ENCODE peak calls at places on chromosomes 13 and 19, in six cellular contexts. One of them, this sample, is unnamed.

GRCh38 chr19:16111909-16112752 is 442 bp downstream of the RAB8A start:
- DNase-seq in CD4-positive, alpha-beta memory T cell: no peak
- DNase-seq in IMR-90: no peak
- DNase-seq in CD8-positive, alpha-beta T cell: no peak
- DNase-seq in cardiac muscle cell: no peak
- DNase-seq in Peyer's patch: no peak
- DNase-seq in this sample: no peak

GRCh38 chr13:107271226-107271625 is 703.3 kb upstream of the ARGLU1 start:
- DNase-seq in cardiac muscle cell: peak; percentile 79
- DNase-seq in Peyer's patch: no peak
- DNase-seq in CD4-positive, alpha-beta memory T cell: no peak
- DNase-seq in CD8-positive, alpha-beta T cell: no peak
- DNase-seq in IMR-90: peak; percentile 50
- DNase-seq in this sample: no peak

GRCh38 chr13:33172911-33173310 is 112.6 kb downstream of the STARD13 start:
- DNase-seq in CD4-positive, alpha-beta memory T cell: no peak
- DNase-seq in cardiac muscle cell: no peak
- DNase-seq in CD8-positive, alpha-beta T cell: no peak
- DNase-seq in IMR-90: no peak
- DNase-seq in Peyer's patch: no peak
- DNase-seq in this sample: no peak

GRCh38 chr19:29741776-29742175 is 26.7 kb upstream of the C19orf12 start:
- DNase-seq in cardiac muscle cell: no peak
- DNase-seq in Peyer's patch: no peak
- DNase-seq in CD8-positive, alpha-beta T cell: no peak
- DNase-seq in IMR-90: no peak
- DNase-seq in CD4-positive, alpha-beta memory T cell: no peak
- DNase-seq in this sample: no peak

GRCh38 chr13:29683041-29683440 is 87.6 kb upstream of the SLC7A1 start:
- DNase-seq in IMR-90: no peak
- DNase-seq in CD4-positive, alpha-beta memory T cell: no peak
- DNase-seq in Peyer's patch: no peak
- DNase-seq in cardiac muscle cell: no peak
- DNase-seq in CD8-positive, alpha-beta T cell: no peak
- DNase-seq in this sample: no peak

GRCh38 chr13:38814331-38814730 is 127.5 kb downstream of the FREM2 start:
- DNase-seq in cardiac muscle cell: no peak
- DNase-seq in CD4-positive, alpha-beta memory T cell: no peak
- DNase-seq in Peyer's patch: no peak
- DNase-seq in CD8-positive, alpha-beta T cell: no peak
- DNase-seq in IMR-90: no peak
- DNase-seq in this sample: no peak

GRCh38 chr19:48509467-48510194 is 2.0 kb downstream of the LMTK3 start:
- DNase-seq in CD8-positive, alpha-beta T cell: no peak
- DNase-seq in Peyer's patch: no peak
- DNase-seq in CD4-positive, alpha-beta memory T cell: no peak
- DNase-seq in IMR-90: no peak
- DNase-seq in cardiac muscle cell: no peak
- DNase-seq in this sample: no peak

GRCh38 chr13:102128216-102128800 is 273.5 kb downstream of the FGF14 start:
- DNase-seq in cardiac muscle cell: no peak
- DNase-seq in CD8-positive, alpha-beta T cell: no peak
- DNase-seq in IMR-90: peak; percentile 42
- DNase-seq in Peyer's patch: no peak
- DNase-seq in CD4-positive, alpha-beta memory T cell: no peak
- DNase-seq in this sample: no peak

GRCh38 chr13:21060063-21060826 is 1.1 kb downstream of the LATS2 start:
- DNase-seq in cardiac muscle cell: peak; percentile 63
- DNase-seq in IMR-90: peak; percentile 51
- DNase-seq in Peyer's patch: no peak
- DNase-seq in CD8-positive, alpha-beta T cell: no peak
- DNase-seq in CD4-positive, alpha-beta memory T cell: no peak
- DNase-seq in this sample: no peak

GRCh38 chr19:15498156-15498858 is 10.0 kb upstream of the CYP4F22 start:
- DNase-seq in cardiac muscle cell: no peak
- DNase-seq in Peyer's patch: no peak
- DNase-seq in CD8-positive, alpha-beta T cell: no peak
- DNase-seq in CD4-positive, alpha-beta memory T cell: no peak
- DNase-seq in IMR-90: no peak
- DNase-seq in this sample: no peak

GRCh38 chr19:31350693-31351211 is 1.5 kb upstream of the TSHZ3 start:
- DNase-seq in Peyer's patch: peak; percentile 59
- DNase-seq in CD8-positive, alpha-beta T cell: no peak
- DNase-seq in CD4-positive, alpha-beta memory T cell: no peak
- DNase-seq in cardiac muscle cell: peak; percentile 66
- DNase-seq in IMR-90: peak; percentile 56
- DNase-seq in this sample: no peak

GRCh38 chr13:103788061-103788652 is 721.9 kb upstream of the SLC10A2 start:
- DNase-seq in IMR-90: no peak
- DNase-seq in Peyer's patch: no peak
- DNase-seq in CD4-positive, alpha-beta memory T cell: no peak
- DNase-seq in cardiac muscle cell: no peak
- DNase-seq in CD8-positive, alpha-beta T cell: no peak
- DNase-seq in this sample: no peak

GRCh38 chr19:4749870-4750269 is 26.2 kb upstream of the DPP9 start:
- DNase-seq in CD4-positive, alpha-beta memory T cell: no peak
- DNase-seq in Peyer's patch: no peak
- DNase-seq in IMR-90: no peak
- DNase-seq in CD8-positive, alpha-beta T cell: no peak
- DNase-seq in cardiac muscle cell: no peak
- DNase-seq in this sample: no peak

GRCh38 chr13:26663801-26664200 is 96.8 kb downstream of the GPR12 start:
- DNase-seq in CD8-positive, alpha-beta T cell: no peak
- DNase-seq in CD4-positive, alpha-beta memory T cell: no peak
- DNase-seq in cardiac muscle cell: no peak
- DNase-seq in Peyer's patch: no peak
- DNase-seq in IMR-90: no peak
- DNase-seq in this sample: no peak

GRCh38 chr19:22893855-22894270 is 61.8 kb downstream of the ZNF723 start:
- DNase-seq in CD4-positive, alpha-beta memory T cell: no peak
- DNase-seq in CD8-positive, alpha-beta T cell: no peak
- DNase-seq in IMR-90: no peak
- DNase-seq in cardiac muscle cell: no peak
- DNase-seq in Peyer's patch: no peak
- DNase-seq in this sample: no peak

GRCh38 chr19:50779504-50780457 is 9.5 kb downstream of the GPR32 start:
- DNase-seq in CD4-positive, alpha-beta memory T cell: no peak
- DNase-seq in IMR-90: no peak
- DNase-seq in cardiac muscle cell: no peak
- DNase-seq in Peyer's patch: no peak
- DNase-seq in CD8-positive, alpha-beta T cell: no peak
- DNase-seq in this sample: no peak

GRCh38 chr19:47444388-47444821 is 25.1 kb upstream of the MEIS3 start:
- DNase-seq in CD8-positive, alpha-beta T cell: peak; percentile 57
- DNase-seq in CD4-positive, alpha-beta memory T cell: peak; percentile 57
- DNase-seq in cardiac muscle cell: no peak
- DNase-seq in IMR-90: no peak
- DNase-seq in Peyer's patch: no peak
- DNase-seq in this sample: no peak

GRCh38 chr19:39867133-39867532 is 21.0 kb upstream of the FBL start:
- DNase-seq in IMR-90: no peak
- DNase-seq in cardiac muscle cell: no peak
- DNase-seq in Peyer's patch: no peak
- DNase-seq in CD8-positive, alpha-beta T cell: no peak
- DNase-seq in CD4-positive, alpha-beta memory T cell: no peak
- DNase-seq in this sample: no peak

GRCh38 chr13:100890645-100891044 is 216.1 kb upstream of the TMTC4 start:
- DNase-seq in IMR-90: no peak
- DNase-seq in Peyer's patch: no peak
- DNase-seq in CD8-positive, alpha-beta T cell: no peak
- DNase-seq in cardiac muscle cell: no peak
- DNase-seq in CD4-positive, alpha-beta memory T cell: no peak
- DNase-seq in this sample: no peak

GRCh38 chr13:32443111-32443510 is 15.2 kb upstream of the N4BP2L1 start:
- DNase-seq in cardiac muscle cell: peak; percentile 17
- DNase-seq in Peyer's patch: no peak
- DNase-seq in CD8-positive, alpha-beta T cell: peak; percentile 53
- DNase-seq in IMR-90: peak; percentile 23
- DNase-seq in CD4-positive, alpha-beta memory T cell: peak; percentile 41
- DNase-seq in this sample: no peak

GRCh38 chr19:3604987-3605343 is 1.7 kb downstream of the TBXA2R start:
- DNase-seq in Peyer's patch: no peak
- DNase-seq in CD8-positive, alpha-beta T cell: peak; percentile 66
- DNase-seq in CD4-positive, alpha-beta memory T cell: no peak
- DNase-seq in cardiac muscle cell: no peak
- DNase-seq in IMR-90: no peak
- DNase-seq in this sample: no peak

GRCh38 chr13:110015253-110015652 is 228.9 kb upstream of the IRS2 start:
- DNase-seq in CD4-positive, alpha-beta memory T cell: no peak
- DNase-seq in cardiac muscle cell: peak; percentile 6
- DNase-seq in IMR-90: peak; percentile 43
- DNase-seq in Peyer's patch: no peak
- DNase-seq in CD8-positive, alpha-beta T cell: no peak
- DNase-seq in this sample: no peak

GRCh38 chr19:36417752-36418286 is 625 bp downstream of the ZFP82 start:
- DNase-seq in cardiac muscle cell: no peak
- DNase-seq in Peyer's patch: no peak
- DNase-seq in CD4-positive, alpha-beta memory T cell: no peak
- DNase-seq in CD8-positive, alpha-beta T cell: no peak
- DNase-seq in IMR-90: no peak
- DNase-seq in this sample: no peak

GRCh38 chr13:20848203-20848602 is 54.3 kb downstream of the XPO4 start:
- DNase-seq in cardiac muscle cell: no peak
- DNase-seq in CD4-positive, alpha-beta memory T cell: no peak
- DNase-seq in CD8-positive, alpha-beta T cell: no peak
- DNase-seq in IMR-90: no peak
- DNase-seq in Peyer's patch: no peak
- DNase-seq in this sample: no peak

GRCh38 chr13:112726018-112726767 is 36.4 kb downstream of the ATP11A start:
- DNase-seq in Peyer's patch: peak; percentile 39
- DNase-seq in CD4-positive, alpha-beta memory T cell: no peak
- DNase-seq in cardiac muscle cell: no peak
- DNase-seq in CD8-positive, alpha-beta T cell: no peak
- DNase-seq in IMR-90: no peak
- DNase-seq in this sample: no peak
- H3K4me1 ChIP-seq in Peyer's patch: no peaks in the 10 kb centered on the region
- H3K4me1 ChIP-seq in CD4-positive, alpha-beta memory T cell: peaks cover 20% of the 10 kb centered on the region
- H3K4me1 ChIP-seq in cardiac muscle cell: peaks cover 78% of the 10 kb centered on the region
- H3K4me1 ChIP-seq in CD8-positive, alpha-beta T cell: peaks cover 17% of the 10 kb centered on the region
- H3K4me1 ChIP-seq in IMR-90: peaks cover 24% of the 10 kb centered on the region
- H3K4me1 ChIP-seq in this sample: peaks cover 12% of the 10 kb centered on the region

DNA sequence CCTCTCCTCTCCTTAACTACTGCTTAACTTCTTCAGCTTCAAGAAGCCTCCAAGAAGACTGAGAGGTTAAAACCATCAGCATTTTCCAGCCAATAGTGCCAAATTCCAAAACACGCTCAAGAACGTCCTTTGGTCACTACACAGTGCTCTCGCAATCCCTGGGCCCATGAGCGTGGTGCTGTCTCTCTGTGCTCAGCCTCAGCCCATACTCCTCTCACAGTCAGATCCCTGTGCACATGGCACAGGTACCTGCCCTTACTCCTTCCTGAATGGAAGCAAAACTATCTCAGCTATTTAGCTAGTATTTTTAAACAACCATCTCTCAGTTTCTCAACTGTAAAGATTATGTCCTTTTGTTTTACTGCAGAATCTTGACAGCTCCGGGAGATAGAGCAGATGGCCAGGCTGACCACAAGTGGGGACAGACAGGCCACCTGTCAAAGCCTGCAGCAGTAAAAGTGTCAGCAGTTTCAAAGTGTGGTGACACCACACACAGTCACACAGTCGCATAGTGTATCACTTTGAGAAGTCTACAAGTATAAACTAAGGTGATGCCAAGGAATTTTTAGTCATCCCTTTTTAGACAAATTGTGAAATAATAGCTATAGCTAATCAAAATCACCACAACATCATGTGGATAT is 35.7 kb downstream of the DZIP1 start:
- DNase-seq in CD8-positive, alpha-beta T cell: no peak
- DNase-seq in Peyer's patch: no peak
- DNase-seq in cardiac muscle cell: no peak
- DNase-seq in IMR-90: no peak
- DNase-seq in CD4-positive, alpha-beta memory T cell: no peak
- DNase-seq in this sample: no peak
- H3K4me1 ChIP-seq in CD8-positive, alpha-beta T cell: no peaks in the 10 kb centered on the region
- H3K4me1 ChIP-seq in Peyer's patch: no peaks in the 10 kb centered on the region
- H3K4me1 ChIP-seq in cardiac muscle cell: peaks cover 18% of the 10 kb centered on the region
- H3K4me1 ChIP-seq in IMR-90: peaks cover 4% of the 10 kb centered on the region
- H3K4me1 ChIP-seq in CD4-positive, alpha-beta memory T cell: no peaks in the 10 kb centered on the region
- H3K4me1 ChIP-seq in this sample: no peaks in the 10 kb centered on the region

DNA sequence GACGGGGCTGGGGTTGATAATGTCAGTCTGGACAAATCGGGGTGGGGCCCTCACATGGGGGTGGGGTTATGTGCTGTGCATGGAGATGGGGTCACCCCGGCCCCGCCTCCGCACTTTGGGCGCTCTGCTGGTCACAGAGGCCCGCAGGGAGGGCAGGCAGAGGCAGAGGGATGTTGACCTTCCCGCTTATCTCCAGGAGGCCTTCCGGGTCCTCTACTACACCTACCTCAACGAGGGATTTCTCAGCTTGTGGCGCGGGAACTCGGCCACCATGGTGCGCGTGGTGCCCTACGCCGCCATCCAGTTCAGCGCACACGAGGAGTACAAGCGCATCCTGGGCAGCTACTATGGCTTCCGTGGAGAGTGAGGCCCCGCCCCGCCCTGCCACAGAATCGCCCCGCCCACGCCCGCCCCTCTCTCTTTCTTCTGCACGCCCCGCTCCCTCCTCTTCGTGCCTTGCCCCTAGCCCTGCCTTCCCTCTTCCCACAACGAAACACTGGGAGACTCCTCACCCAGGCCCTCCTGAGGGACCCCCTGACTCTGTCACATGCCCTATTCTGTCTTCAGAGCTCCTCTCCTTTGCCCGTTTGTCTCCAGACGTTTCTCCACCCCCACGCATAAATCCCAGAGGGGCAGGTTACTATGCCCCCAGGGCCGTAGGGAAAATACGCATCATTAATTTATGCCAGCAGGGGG is 32.8 kb downstream of the TMEM161A start:
- DNase-seq in CD4-positive, alpha-beta memory T cell: no peak
- DNase-seq in cardiac muscle cell: peak; percentile 84
- DNase-seq in CD8-positive, alpha-beta T cell: no peak
- DNase-seq in IMR-90: no peak
- DNase-seq in Peyer's patch: peak; percentile 82
- DNase-seq in this sample: no peak
- H3K4me1 ChIP-seq in CD4-positive, alpha-beta memory T cell: no peaks in the 10 kb centered on the region
- H3K4me1 ChIP-seq in cardiac muscle cell: peaks cover 13% of the 10 kb centered on the region
- H3K4me1 ChIP-seq in CD8-positive, alpha-beta T cell: no peaks in the 10 kb centered on the region
- H3K4me1 ChIP-seq in IMR-90: peaks cover 15% of the 10 kb centered on the region
- H3K4me1 ChIP-seq in Peyer's patch: no peaks in the 10 kb centered on the region
- H3K4me1 ChIP-seq in this sample: no peaks in the 10 kb centered on the region

DNA sequence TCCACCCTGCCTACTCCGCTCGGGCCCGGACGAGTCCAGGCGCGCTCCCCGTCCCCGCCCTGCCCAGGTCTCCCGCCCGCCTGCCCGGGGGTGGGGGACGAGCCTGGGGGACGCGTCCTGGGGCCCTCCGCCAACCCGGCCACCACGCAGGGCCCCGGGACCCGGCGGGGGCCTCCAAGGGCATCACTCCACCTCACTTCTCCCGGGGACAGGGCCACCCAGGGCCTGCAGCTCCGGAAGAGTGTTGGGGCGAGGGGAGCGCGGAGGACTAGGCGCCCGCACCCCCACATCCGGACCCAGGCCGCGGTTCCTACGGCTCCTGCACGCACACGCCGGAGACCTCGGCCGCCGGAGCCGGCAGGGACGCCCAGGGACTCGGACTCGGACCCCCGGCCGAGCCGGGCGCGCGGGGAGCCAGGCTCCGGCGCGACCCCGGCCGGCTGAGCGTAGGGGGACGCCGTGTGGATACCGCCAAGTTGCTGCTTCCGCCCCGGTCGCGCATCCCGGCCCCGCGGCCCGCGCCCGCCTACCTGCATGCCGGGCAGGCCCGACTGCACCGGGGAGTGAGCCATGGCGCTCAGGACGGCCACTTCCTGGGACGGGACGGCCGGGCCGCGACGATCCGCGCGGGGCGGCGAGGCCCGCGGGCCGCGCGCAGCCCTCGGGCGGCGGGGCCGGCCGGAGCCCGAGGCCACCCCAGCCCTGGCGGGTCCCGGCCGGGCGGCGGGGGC is 527 bp downstream of the STK24 start:
- DNase-seq in CD4-positive, alpha-beta memory T cell: peak; percentile 57
- DNase-seq in IMR-90: no peak
- DNase-seq in Peyer's patch: peak; percentile 80
- DNase-seq in cardiac muscle cell: peak; percentile 39
- DNase-seq in CD8-positive, alpha-beta T cell: peak; percentile 49
- DNase-seq in this sample: no peak
- H3K4me1 ChIP-seq in CD4-positive, alpha-beta memory T cell: peaks cover 42% of the 10 kb centered on the region
- H3K4me1 ChIP-seq in IMR-90: peaks cover 9% of the 10 kb centered on the region
- H3K4me1 ChIP-seq in Peyer's patch: peaks cover 7% of the 10 kb centered on the region
- H3K4me1 ChIP-seq in cardiac muscle cell: peaks cover 40% of the 10 kb centered on the region
- H3K4me1 ChIP-seq in CD8-positive, alpha-beta T cell: peaks cover 46% of the 10 kb centered on the region
- H3K4me1 ChIP-seq in this sample: peaks cover 30% of the 10 kb centered on the region

This sample was measured in effector memory CD4-positive, alpha-beta T cell.